ENCODE peak calls at places on chromosomes 7 and 10, in eight cellular contexts. One of them, this sample, is unnamed.
A peak's percentile ranks its signal among the peaks of the same experiment; 100 is the strongest.

GRCh38 chr10:132891994-132892393 is 50.4 kb downstream of the CFAP46 start:
- DNase-seq in type B pancreatic cell: no peak
- DNase-seq in endothelial cell: no peak
- DNase-seq in cardiac fibroblast: peak; percentile 56
- DNase-seq in PC-3: no peak
- DNase-seq in fibroblast of lung: peak; percentile 25
- DNase-seq in neural crest cell: no peak
- DNase-seq in foreskin fibroblast: peak; percentile 45
- DNase-seq in this sample: no peak

GRCh38 chr7:7693881-7694280 is 24.5 kb downstream of the RPA3 start:
- DNase-seq in type B pancreatic cell: no peak
- DNase-seq in foreskin fibroblast: peak; percentile 85
- DNase-seq in cardiac fibroblast: peak; percentile 57
- DNase-seq in fibroblast of lung: peak; percentile 93
- DNase-seq in neural crest cell: no peak
- DNase-seq in PC-3: peak; percentile 91
- DNase-seq in endothelial cell: no peak
- DNase-seq in this sample: no peak

GRCh38 chr7:1706721-1707613 is 36.9 kb downstream of the ELFN1 start:
- DNase-seq in type B pancreatic cell: peak; percentile 61
- DNase-seq in foreskin fibroblast: no peak
- DNase-seq in cardiac fibroblast: no peak
- DNase-seq in fibroblast of lung: no peak
- DNase-seq in PC-3: no peak
- DNase-seq in neural crest cell: no peak
- DNase-seq in endothelial cell: no peak
- DNase-seq in this sample: peak; percentile 31

GRCh38 chr7:143296686-143297085 is 8.5 kb downstream of the CASP2 start:
- DNase-seq in neural crest cell: no peak
- DNase-seq in type B pancreatic cell: no peak
- DNase-seq in endothelial cell: no peak
- DNase-seq in foreskin fibroblast: peak; percentile 29
- DNase-seq in PC-3: no peak
- DNase-seq in fibroblast of lung: no peak
- DNase-seq in cardiac fibroblast: no peak
- DNase-seq in this sample: no peak

GRCh38 chr10:14648936-14649335 is 125.8 kb downstream of the FAM107B start:
- DNase-seq in cardiac fibroblast: no peak
- DNase-seq in PC-3: no peak
- DNase-seq in endothelial cell: no peak
- DNase-seq in type B pancreatic cell: no peak
- DNase-seq in neural crest cell: no peak
- DNase-seq in fibroblast of lung: no peak
- DNase-seq in foreskin fibroblast: no peak
- DNase-seq in this sample: no peak

GRCh38 chr10:93075369-93076221 is 1.9 kb downstream of the CYP26A1 start:
- DNase-seq in PC-3: no peak
- DNase-seq in fibroblast of lung: no peak
- DNase-seq in cardiac fibroblast: no peak
- DNase-seq in endothelial cell: no peak
- DNase-seq in neural crest cell: no peak
- DNase-seq in foreskin fibroblast: no peak
- DNase-seq in type B pancreatic cell: no peak
- DNase-seq in this sample: peak; percentile 62

GRCh38 chr10:67224553-67224952 is 298.7 kb downstream of the LRRTM3 start:
- DNase-seq in type B pancreatic cell: no peak
- DNase-seq in fibroblast of lung: no peak
- DNase-seq in cardiac fibroblast: no peak
- DNase-seq in PC-3: no peak
- DNase-seq in neural crest cell: no peak
- DNase-seq in foreskin fibroblast: no peak
- DNase-seq in endothelial cell: no peak
- DNase-seq in this sample: no peak

GRCh38 chr7:80533287-80533686 is 21.4 kb upstream of the GNAT3 start:
- DNase-seq in endothelial cell: no peak
- DNase-seq in PC-3: no peak
- DNase-seq in neural crest cell: no peak
- DNase-seq in fibroblast of lung: peak; percentile 60
- DNase-seq in cardiac fibroblast: no peak
- DNase-seq in type B pancreatic cell: no peak
- DNase-seq in foreskin fibroblast: peak; percentile 69
- DNase-seq in this sample: no peak

GRCh38 chr7:159012353-159013069 is 132.2 kb downstream of the VIPR2 start:
- DNase-seq in type B pancreatic cell: no peak
- DNase-seq in endothelial cell: no peak
- DNase-seq in PC-3: peak; percentile 67
- DNase-seq in cardiac fibroblast: peak; percentile 26
- DNase-seq in neural crest cell: no peak
- DNase-seq in fibroblast of lung: no peak
- DNase-seq in foreskin fibroblast: no peak
- DNase-seq in this sample: no peak

DNA sequence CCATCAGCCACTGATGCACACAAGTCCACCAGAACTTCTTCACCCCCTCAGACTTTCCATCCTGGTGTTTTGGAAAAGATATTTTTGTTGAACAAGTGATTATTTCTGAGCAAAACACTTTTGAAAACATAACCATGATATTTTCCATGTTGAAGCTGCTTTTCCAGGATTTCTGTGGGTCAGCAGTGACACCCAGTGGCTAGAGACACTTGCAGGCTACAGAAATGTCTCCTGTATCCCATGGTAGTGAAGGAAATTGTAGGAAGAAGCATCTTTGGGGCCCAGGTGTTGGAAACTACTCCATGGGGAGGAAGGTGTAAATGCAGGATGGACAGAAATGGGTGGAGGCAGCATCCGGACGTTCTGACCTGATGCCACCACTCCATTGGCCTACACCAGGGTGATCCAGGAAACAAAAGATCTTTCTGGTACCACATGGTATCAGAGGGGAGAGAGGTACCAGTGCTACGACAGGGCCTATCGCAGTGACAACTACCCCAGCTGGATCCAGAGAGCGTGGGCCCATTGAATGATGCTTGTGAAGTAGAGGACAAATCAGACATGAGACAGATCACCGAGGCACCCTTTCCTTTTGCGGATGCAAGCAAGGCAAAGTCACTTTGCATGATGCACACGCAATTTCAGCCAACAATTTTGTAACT is 111.7 kb upstream of the COBL start:
- DNase-seq in neural crest cell: no peak
- DNase-seq in fibroblast of lung: no peak
- DNase-seq in PC-3: peak; percentile 56
- DNase-seq in cardiac fibroblast: peak; percentile 2
- DNase-seq in endothelial cell: peak; percentile 29
- DNase-seq in foreskin fibroblast: no peak
- DNase-seq in type B pancreatic cell: no peak
- DNase-seq in this sample: no peak
- TF ChIP-seq CTCF in neural crest cell: peak; percentile 68
- TF ChIP-seq CTCF in fibroblast of lung: peak; percentile 9
- TF ChIP-seq CTCF in PC-3: peak; percentile 78
- TF ChIP-seq CTCF in cardiac fibroblast: no peak
- TF ChIP-seq CTCF in endothelial cell: no peak
- TF ChIP-seq CTCF in foreskin fibroblast: no peak
- TF ChIP-seq CTCF in type B pancreatic cell: peak; percentile 66
- TF ChIP-seq CTCF in this sample: peak; percentile 8

DNA sequence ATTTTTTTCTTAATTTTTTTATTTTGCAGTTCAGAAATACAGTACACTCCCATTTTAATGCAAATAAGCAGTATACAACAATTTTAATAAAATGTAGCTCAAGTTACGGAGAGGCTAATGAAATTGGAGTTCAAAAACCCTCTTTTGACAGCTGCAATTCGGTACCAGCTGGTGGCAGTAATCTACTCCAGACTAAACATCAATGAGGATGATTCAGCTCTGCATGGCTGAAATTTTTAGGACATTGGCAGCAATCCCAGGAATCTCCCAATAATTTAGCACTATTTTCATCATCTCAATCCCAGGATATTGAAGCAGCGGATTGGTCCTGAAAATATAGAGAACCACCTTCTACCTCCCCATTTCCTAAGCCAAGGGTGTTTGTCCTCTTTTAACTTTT is 278.8 kb downstream of the CACNA2D1 start:
- DNase-seq in foreskin fibroblast: peak; percentile 90
- DNase-seq in endothelial cell: no peak
- DNase-seq in neural crest cell: no peak
- DNase-seq in type B pancreatic cell: no peak
- DNase-seq in fibroblast of lung: peak; percentile 79
- DNase-seq in cardiac fibroblast: peak; percentile 82
- DNase-seq in PC-3: peak; percentile 58
- DNase-seq in this sample: no peak
- TF ChIP-seq CTCF in foreskin fibroblast: peak; percentile 29
- TF ChIP-seq CTCF in endothelial cell: no peak
- TF ChIP-seq CTCF in neural crest cell: no peak
- TF ChIP-seq CTCF in type B pancreatic cell: no peak
- TF ChIP-seq CTCF in fibroblast of lung: peak; percentile 44
- TF ChIP-seq CTCF in cardiac fibroblast: peak; percentile 56
- TF ChIP-seq CTCF in PC-3: peak; percentile 59
- TF ChIP-seq CTCF in this sample: no peak

DNA sequence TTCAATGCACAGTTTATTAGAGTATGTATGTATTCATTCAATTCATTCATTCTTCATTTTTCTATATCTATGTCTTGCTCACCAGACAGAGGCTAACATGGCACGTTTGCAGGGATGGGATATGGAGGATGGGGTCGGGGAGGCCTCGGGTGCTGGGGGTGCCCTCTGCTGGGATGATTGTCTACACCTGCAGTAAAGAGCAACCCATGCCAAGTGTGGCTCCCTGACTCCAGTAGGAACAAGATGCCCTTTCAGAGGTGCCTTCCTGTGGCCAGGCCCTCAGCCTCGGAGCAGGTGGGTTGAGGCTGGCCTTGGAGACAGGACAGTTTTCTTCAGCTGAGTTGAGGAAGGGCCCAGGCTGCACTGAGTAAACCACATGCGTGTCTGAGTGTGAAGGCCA is 157.2 kb downstream of the SH2D4B start:
- DNase-seq in PC-3: no peak
- DNase-seq in endothelial cell: no peak
- DNase-seq in fibroblast of lung: no peak
- DNase-seq in cardiac fibroblast: no peak
- DNase-seq in neural crest cell: no peak
- DNase-seq in foreskin fibroblast: no peak
- DNase-seq in type B pancreatic cell: no peak
- DNase-seq in this sample: no peak
- TF ChIP-seq CTCF in PC-3: no peak
- TF ChIP-seq CTCF in endothelial cell: no peak
- TF ChIP-seq CTCF in fibroblast of lung: no peak
- TF ChIP-seq CTCF in cardiac fibroblast: no peak
- TF ChIP-seq CTCF in neural crest cell: no peak
- TF ChIP-seq CTCF in foreskin fibroblast: no peak
- TF ChIP-seq CTCF in type B pancreatic cell: no peak
- TF ChIP-seq CTCF in this sample: no peak

GRCh38 chr7:101171442-101171837 is 6.1 kb upstream of the VGF start:
- DNase-seq in PC-3: no peak
- DNase-seq in cardiac fibroblast: no peak
- DNase-seq in neural crest cell: no peak
- DNase-seq in foreskin fibroblast: peak; percentile 56
- DNase-seq in fibroblast of lung: no peak
- DNase-seq in endothelial cell: no peak
- DNase-seq in type B pancreatic cell: no peak
- DNase-seq in this sample: no peak

GRCh38 chr7:101173752-101174244 is 6.3 kb downstream of the NAT16 start:
- DNase-seq in PC-3: peak; percentile 75
- DNase-seq in cardiac fibroblast: peak; percentile 40
- DNase-seq in foreskin fibroblast: peak; percentile 79
- DNase-seq in endothelial cell: peak; percentile 32
- DNase-seq in type B pancreatic cell: no peak
- DNase-seq in neural crest cell: peak; percentile 44
- DNase-seq in fibroblast of lung: no peak
- DNase-seq in this sample: peak; percentile 90

GRCh38 chr7:101170617-101171441 is 5.5 kb upstream of the VGF start:
- DNase-seq in fibroblast of lung: no peak
- DNase-seq in cardiac fibroblast: no peak
- DNase-seq in endothelial cell: no peak
- DNase-seq in PC-3: no peak
- DNase-seq in type B pancreatic cell: no peak
- DNase-seq in foreskin fibroblast: peak; percentile 31
- DNase-seq in neural crest cell: no peak
- DNase-seq in this sample: no peak

GRCh38 chr7:101172854-101173751 is 7.0 kb downstream of the NAT16 start:
- DNase-seq in type B pancreatic cell: no peak
- DNase-seq in endothelial cell: no peak
- DNase-seq in neural crest cell: no peak
- DNase-seq in cardiac fibroblast: peak; percentile 72
- DNase-seq in PC-3: peak; percentile 91
- DNase-seq in fibroblast of lung: peak; percentile 56
- DNase-seq in foreskin fibroblast: peak; percentile 96
- DNase-seq in this sample: no peak

GRCh38 chr7:101172005-101172853 is 6.9 kb upstream of the VGF start:
- DNase-seq in type B pancreatic cell: no peak
- DNase-seq in neural crest cell: no peak
- DNase-seq in endothelial cell: no peak
- DNase-seq in PC-3: no peak
- DNase-seq in foreskin fibroblast: peak; percentile 26
- DNase-seq in fibroblast of lung: no peak
- DNase-seq in cardiac fibroblast: no peak
- DNase-seq in this sample: no peak
- TF ChIP-seq CTCF in type B pancreatic cell: no peak
- TF ChIP-seq CTCF in neural crest cell: peak; percentile 13
- TF ChIP-seq CTCF in endothelial cell: no peak
- TF ChIP-seq CTCF in PC-3: peak; percentile 22
- TF ChIP-seq CTCF in foreskin fibroblast: no peak
- TF ChIP-seq CTCF in fibroblast of lung: no peak
- TF ChIP-seq CTCF in cardiac fibroblast: no peak
- TF ChIP-seq CTCF in this sample: no peak